ENCODE peak calls at places on chromosomes 6 and 20, in six cellular contexts. J is RWPE1, Z is EL, C is adrenal gland, N is upper lobe of right lung, H is left lung. P is an unnamed sample.

GRCh38 chr6:2038096-2038495 is 207.3 kb downstream of the GMDS start:
- DNase-seq in J (no peak), C (no peak), H (no peak), N (no peak), Z (no peak), P (no peak)

GRCh38 chr20:61803903-61804804 is 261.5 kb downstream of the TAF4 start:
- DNase-seq in Z (peak; percentile 4), C (no peak), N (peak; percentile 54), H (no peak), J (no peak), P (no peak)

GRCh38 chr6:18551228-18551627 is 164.1 kb downstream of the RNF144B start:
- DNase-seq in J (peak; percentile 32), H (no peak), C (no peak), N (no peak), Z (peak; percentile 38), P (no peak)

GRCh38 chr6:81750660-81751387 is 1.7 kb downstream of the TENT5A start:
- DNase-seq in J (peak; percentile 33), C (peak; percentile 26), H (no peak), Z (peak; percentile 60), N (no peak), P (no peak)

GRCh38 chr20:14580426-14581074 is 243.1 kb upstream of the FLRT3 start:
- DNase-seq in H (no peak), C (no peak), N (no peak), Z (no peak), J (no peak), P (no peak)

GRCh38 chr6:93142382-93142781 is 277.0 kb downstream of the EPHA7 start:
- DNase-seq in H (no peak), Z (no peak), C (no peak), J (no peak), N (no peak), P (no peak)

GRCh38 chr6:63963756-63964315 is 328.2 kb downstream of the PHF3 start:
- DNase-seq in C (no peak), H (no peak), J (no peak), N (no peak), Z (no peak), P (peak; percentile 67)

GRCh38 chr6:137712587-137712986 is 154.5 kb upstream of the TNFAIP3 start:
- DNase-seq in J (no peak), H (no peak), N (no peak), C (no peak), Z (no peak), P (no peak)

GRCh38 chr20:34037767-34038166 is 44.1 kb downstream of the RALY start:
- DNase-seq in C (no peak), Z (no peak), J (no peak), H (no peak), N (no peak), P (no peak)

GRCh38 chr6:111558690-111559192 is 46.9 kb downstream of the TRAF3IP2 start:
- DNase-seq in N (no peak), Z (no peak), C (no peak), H (no peak), J (no peak), P (no peak)

GRCh38 chr6:30344868-30345671 is at the start of gene RPP21:
- DNase-seq in H (peak; percentile 89), J (peak; percentile 91), N (peak; percentile 94), Z (peak; percentile 79), C (peak; percentile 86), P (peak; percentile 81)

GRCh38 chr6:8387942-8388437 is 47.4 kb downstream of the SLC35B3 start:
- DNase-seq in C (no peak), Z (no peak), J (no peak), N (no peak), H (no peak), P (no peak)

P was measured in COLO829.